ENCODE peak calls at places on chromosomes 12 and 14, in five cellular contexts. O is IMR-90, N is mesenchymal stem cell, G is neuronal stem cell, X is trophoblast cell. B is an unnamed sample.

GRCh38 chr14:92794547-92794941 is 439 bp downstream of the GOLGA5 start:
- DNase-seq in O (peak; percentile 18), N (peak; percentile 40), G (no peak), X (no peak), B (no peak)

GRCh38 chr14:71478542-71478941 is 453.7 kb upstream of the RGS6 start:
- DNase-seq in O (peak; percentile 64), N (peak; percentile 65), G (no peak), X (no peak), B (no peak)

GRCh38 chr12:111314949-111315539 is 53.9 kb downstream of the PHETA1 start:
- DNase-seq in O (no peak), N (no peak), G (no peak), X (no peak), B (no peak)

GRCh38 chr12:68349083-68349700 is 17.0 kb upstream of the MDM1 start:
- DNase-seq in O (peak; percentile 22), N (no peak), G (no peak), X (no peak), B (no peak)

GRCh38 chr14:73764881-73765280 is 50.7 kb upstream of the PNMA1 start:
- DNase-seq in O (no peak), N (no peak), G (no peak), X (no peak), B (no peak)

GRCh38 chr12:47954058-47954457 is 9.3 kb upstream of the TMEM106C start:
- DNase-seq in O (no peak), N (no peak), G (no peak), X (peak; percentile 21), B (no peak)

GRCh38 chr12:32586390-32586789 is 92.7 kb upstream of the DNM1L start:
- DNase-seq in O (peak; percentile 54), N (no peak), G (no peak), X (no peak), B (no peak)

GRCh38 chr12:128976120-128976519 is 122.8 kb downstream of the GLT1D1 start:
- DNase-seq in O (no peak), N (no peak), G (peak; percentile 71), X (no peak), B (peak; percentile 86)

GRCh38 chr14:24506443-24506842 is 1.6 kb downstream of the CMA1 start:
- DNase-seq in O (no peak), N (no peak), G (no peak), X (no peak), B (no peak)

GRCh38 chr12:50442178-50442908 is 41.7 kb downstream of the LARP4 start:
- DNase-seq in O (no peak), N (no peak), G (no peak), X (no peak), B (no peak)

GRCh38 chr12:123942277-123942653 is 30.4 kb downstream of the CCDC92 start:
- DNase-seq in O (peak; percentile 90), N (peak; percentile 53), G (no peak), X (no peak), B (no peak)

GRCh38 chr14:73738518-73739173 is 24.5 kb upstream of the PNMA1 start:
- DNase-seq in O (no peak), N (no peak), G (no peak), X (no peak), B (peak; percentile 16)

GRCh38 chr14:95460647-95461478 is 55.6 kb downstream of the SYNE3 start:
- DNase-seq in O (peak; percentile 79), N (peak; percentile 81), G (no peak), X (peak; percentile 11), B (peak; percentile 37)

GRCh38 chr12:58502236-58502635 is 418.1 kb downstream of the LRIG3 start:
- DNase-seq in O (peak; percentile 25), N (peak; percentile 62), G (peak; percentile 61), X (no peak), B (no peak)

GRCh38 chr12:89451876-89452275 is 72.7 kb downstream of the GALNT4 start:
- DNase-seq in O (peak; percentile 87), N (peak; percentile 90), G (no peak), X (no peak), B (peak; percentile 84)

GRCh38 chr12:89448526-89448925 is 76.1 kb downstream of the GALNT4 start:
- DNase-seq in O (no peak), N (no peak), G (no peak), X (no peak), B (no peak)

GRCh38 chr12:89450922-89451321 is 73.7 kb downstream of the GALNT4 start:
- DNase-seq in O (peak; percentile 76), N (peak; percentile 57), G (no peak), X (no peak), B (no peak)

GRCh38 chr12:89453121-89453520 is 71.5 kb downstream of the GALNT4 start:
- DNase-seq in O (no peak), N (no peak), G (no peak), X (no peak), B (no peak)

GRCh38 chr12:89448951-89449371 is 75.6 kb downstream of the GALNT4 start:
- DNase-seq in O (peak; percentile 54), N (peak; percentile 90), G (no peak), X (no peak), B (no peak)
- H2AK5ac ChIP-seq in O (peak overlapping the region; percentile 80), N (peak overlapping the region; percentile 83), G (no peak overlapping the region), X (no peak overlapping the region), B (no peak overlapping the region)

DNA sequence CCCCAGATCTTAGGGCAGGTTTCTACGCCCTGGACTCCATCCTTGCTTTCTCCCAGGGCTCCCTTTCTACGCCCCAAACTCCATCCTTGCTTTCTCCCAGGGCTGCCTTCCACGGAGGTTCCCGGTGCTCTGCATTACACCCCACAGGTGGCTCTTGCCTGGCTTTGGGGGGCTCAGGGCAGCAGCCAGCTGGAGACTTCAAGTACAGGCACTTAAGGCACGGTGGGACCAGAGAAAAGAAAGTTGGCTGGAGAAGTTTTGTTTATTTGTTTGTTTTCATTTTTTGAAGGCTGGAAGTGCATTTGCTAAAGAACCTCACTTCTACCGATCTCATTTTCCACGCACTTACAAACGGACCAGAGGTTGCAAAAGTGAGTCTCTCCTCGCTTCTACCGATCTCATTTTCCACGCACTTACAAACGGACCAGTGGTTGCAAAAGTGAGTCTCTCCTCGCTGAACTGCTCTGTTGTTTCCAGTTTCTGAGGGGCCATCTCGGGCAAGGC is 103.8 kb upstream of the MED13L start:
- DNase-seq in O (no peak), N (no peak), G (no peak), X (no peak), B (no peak)
- H2AK5ac ChIP-seq in O (peak overlapping the region; percentile 91), N (peak overlapping the region; percentile 97), G (peak overlapping the region; percentile 89), X (peak overlapping the region; percentile 44), B (no peak overlapping the region)

DNA sequence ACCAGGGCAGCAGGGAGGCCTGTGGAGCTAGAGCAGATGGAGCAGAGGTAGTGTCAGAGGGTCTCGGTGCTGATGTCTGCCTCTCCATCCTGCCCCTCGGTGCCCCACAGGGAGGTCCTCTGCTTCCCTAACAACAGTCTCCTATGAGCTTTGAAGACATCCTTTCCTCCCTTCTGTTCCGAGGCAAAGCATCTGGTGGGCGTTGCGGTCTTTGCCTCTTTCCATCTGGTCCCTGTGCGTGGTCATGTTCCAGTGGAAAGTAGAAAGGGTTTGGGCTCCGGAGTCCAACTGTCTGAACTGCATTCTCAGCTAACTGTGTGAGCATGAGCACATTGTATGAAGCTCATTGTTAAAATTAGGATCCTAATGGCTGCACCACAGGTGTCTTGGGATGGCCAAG is 370.6 kb downstream of the AACS start:
- DNase-seq in O (no peak), N (no peak), G (no peak), X (no peak), B (peak; percentile 24)
- H2AK5ac ChIP-seq in O (no peak overlapping the region), N (no peak overlapping the region), G (peak overlapping the region; percentile 65), X (no peak overlapping the region), B (no peak overlapping the region)

GRCh38 chr14:68609012-68609411 is 183.9 kb downstream of the ZFP36L1 start:
- DNase-seq in O (no peak), N (no peak), G (no peak), X (no peak), B (no peak)
- H2AK5ac ChIP-seq in O (peak overlapping the region; percentile 29), N (no peak overlapping the region), G (peak overlapping the region; percentile 96), X (peak overlapping the region; percentile 37), B (no peak overlapping the region)

GRCh38 chr12:130627175-130627574 is 88.9 kb downstream of the RIMBP2 start:
- DNase-seq in O (no peak), N (no peak), G (no peak), X (no peak), B (no peak)
- H2AK5ac ChIP-seq in O (no peak overlapping the region), N (no peak overlapping the region), G (no peak overlapping the region), X (no peak overlapping the region), B (no peak overlapping the region)